ENCODE peak calls at places on chromosomes 12 and 14, in four cellular contexts. J is naive thymus-derived CD8-positive, alpha-beta T cell; X is retina; E is stimulated activated CD4-positive, alpha-beta T cell treated with anti-CD3 and anti-CD28 coated beads, Interleukin-15, amount 100 ng/mL, for 1 hour. I is an unnamed sample.

GRCh38 chr14:96413526-96413925 is 21.6 kb downstream of the AK7 start:
- DNase-seq in J (no peak), X (no peak), E (no peak), I (no peak)

GRCh38 chr12:1881936-1882335 is 36.5 kb downstream of the CACNA2D4 start:
- DNase-seq in J (no peak), X (no peak), E (no peak), I (no peak)

GRCh38 chr12:130401703-130402102 is 64.0 kb downstream of the PIWIL1 start:
- DNase-seq in J (no peak), X (peak; percentile 59), E (no peak), I (no peak)

GRCh38 chr12:67366530-67367196 is 97.5 kb downstream of the CAND1 start:
- DNase-seq in J (no peak), X (no peak), E (no peak), I (peak; percentile 12)

GRCh38 chr12:80763874-80764273 is 47.2 kb downstream of the MYF5 start:
- DNase-seq in J (no peak), X (peak; percentile 45), E (no peak), I (no peak)

GRCh38 chr14:52015411-52016030 is 26.2 kb downstream of the RTRAF start:
- DNase-seq in J (no peak), X (peak; percentile 20), E (no peak), I (no peak)

GRCh38 chr12:5402536-5402935 is 29.4 kb upstream of the NTF3 start:
- DNase-seq in J (no peak), X (no peak), E (no peak), I (no peak)

GRCh38 chr12:51898937-51899336 is 8.4 kb upstream of the ACVRL1 start:
- DNase-seq in J (no peak), X (no peak), E (no peak), I (no peak)

GRCh38 chr12:108722992-108723766 is 8.1 kb downstream of the CORO1C start:
- DNase-seq in J (no peak), X (no peak), E (no peak), I (peak; percentile 84)

GRCh38 chr14:73008501-73008900 is 18.4 kb downstream of the ZFYVE1 start:
- DNase-seq in J (no peak), X (no peak), E (no peak), I (no peak)

GRCh38 chr14:92039073-92039719 is 663 bp downstream of the TRIP11 start:
- DNase-seq in J (peak; percentile 10), X (no peak), E (no peak), I (peak; percentile 39)

GRCh38 chr12:119208626-119209061 is 29.9 kb downstream of the HSPB8 start:
- DNase-seq in J (no peak), X (peak; percentile 41), E (no peak), I (no peak)

GRCh38 chr12:40107803-40108620 is 2.1 kb upstream of the SLC2A13 start:
- DNase-seq in J (no peak), X (no peak), E (no peak), I (no peak)

GRCh38 chr12:57124259-57124877 is 3.9 kb upstream of the LRP1 start:
- DNase-seq in J (peak; percentile 71), X (peak; percentile 83), E (peak; percentile 52), I (no peak)

GRCh38 chr14:104362761-104363605 is 216.6 kb upstream of the C14orf180 start:
- DNase-seq in J (no peak), X (no peak), E (no peak), I (no peak)